ENCODE peak calls at places on chromosomes 2 and 18, in ten cellular contexts. M is GM23248, N is right cardiac atrium, Y is SK-N-SH, S is body of pancreas, B is breast epithelium, O is brain microvascular endothelial cell, T is dorsolateral prefrontal cortex, I is SK-N-MC, C is psoas muscle. G is an unnamed sample.

GRCh38 chr2:30379481-30379880 is 67.6 kb upstream of the LCLAT1 start:
- DNase-seq in Y (no peak), N (no peak), M (no peak), T (no peak), S (no peak), C (no peak), O (no peak), B (no peak), I (no peak), G (no peak)

GRCh38 chr2:57160976-57161375 is 885.6 kb upstream of the VRK2 start:
- DNase-seq in T (no peak), B (no peak), I (no peak), Y (no peak), S (no peak), C (no peak), O (peak; percentile 32), M (peak; percentile 8), N (no peak), G (no peak)

GRCh38 chr18:31275722-31276463 is 42.1 kb upstream of the DSG1 start:
- DNase-seq in S (no peak), O (no peak), Y (no peak), B (no peak), M (no peak), I (no peak), C (no peak), T (no peak), N (no peak), G (no peak)

GRCh38 chr18:35754464-35754863 is 172.9 kb downstream of the GALNT1 start:
- DNase-seq in O (no peak), S (no peak), N (no peak), Y (no peak), M (no peak), C (no peak), B (no peak), I (no peak), T (no peak), G (no peak)

GRCh38 chr2:172113617-172114016 is 10.9 kb upstream of the DLX2 start:
- DNase-seq in Y (peak; percentile 49), S (no peak), T (no peak), M (peak; percentile 63), B (no peak), N (no peak), I (no peak), O (no peak), C (no peak), G (no peak)

GRCh38 chr18:49944681-49945080 is 131.3 kb upstream of the ACAA2 start:
- DNase-seq in I (no peak), M (peak; percentile 12), T (no peak), Y (no peak), O (no peak), B (no peak), C (no peak), S (peak; percentile 6), N (no peak), G (no peak)

GRCh38 chr2:215410932-215411285 is 25.0 kb downstream of the FN1 start:
- DNase-seq in T (no peak), O (peak; percentile 62), Y (no peak), M (peak; percentile 96), I (no peak), C (no peak), S (no peak), B (no peak), N (no peak), G (no peak)

GRCh38 chr2:62536873-62537547 is 31.0 kb upstream of the TMEM17 start:
- DNase-seq in N (no peak), M (no peak), T (no peak), O (no peak), I (no peak), S (no peak), B (no peak), Y (no peak), C (no peak), G (no peak)

GRCh38 chr2:122422384-122422991 is 667.0 kb downstream of the TSN start:
- DNase-seq in Y (no peak), N (no peak), T (no peak), M (peak; percentile 70), S (no peak), C (no peak), I (no peak), B (no peak), O (no peak), G (no peak)

GRCh38 chr2:120647487-120647886 is 88.2 kb upstream of the GLI2 start:
- DNase-seq in I (no peak), C (no peak), O (peak; percentile 13), N (no peak), Y (no peak), M (peak; percentile 64), B (no peak), T (no peak), S (no peak), G (no peak)

GRCh38 chr2:134572996-134573395 is 145.8 kb downstream of the TMEM163 start:
- DNase-seq in C (no peak), T (no peak), I (no peak), M (no peak), O (no peak), Y (no peak), N (no peak), B (no peak), S (no peak), G (no peak)

DNA sequence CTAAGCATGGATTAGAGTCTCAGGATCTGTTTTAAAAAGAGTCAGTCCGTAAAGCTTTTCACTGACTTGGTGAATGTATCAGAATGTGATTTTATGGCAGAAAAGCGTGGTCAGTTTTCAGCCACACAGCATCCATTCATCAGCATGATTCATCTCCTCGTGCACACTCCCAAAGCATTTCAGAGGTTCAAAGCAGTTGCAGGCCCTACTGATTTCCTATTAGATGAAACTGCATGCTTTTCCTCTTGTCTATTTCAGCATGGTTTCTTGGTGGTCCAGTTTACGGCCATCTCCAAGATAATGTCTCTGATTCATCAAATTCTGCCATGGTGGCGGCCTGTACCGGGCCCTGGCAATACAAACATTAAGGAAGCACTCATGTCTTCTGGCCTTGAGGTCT is 4.8 kb upstream of the PARD6G start:
- DNase-seq in S (no peak), O (peak; percentile 49), T (no peak), M (peak; percentile 71), B (no peak), C (no peak), I (no peak), N (no peak), Y (no peak), G (no peak)
- H3K27ac ChIP-seq in S (no peak overlapping the region), O (no peak overlapping the region), T (no peak overlapping the region), M (no peak overlapping the region), B (no peak overlapping the region), C (no peak overlapping the region), I (no peak overlapping the region), N (no peak overlapping the region), Y (no peak overlapping the region), G (no peak overlapping the region)

DNA sequence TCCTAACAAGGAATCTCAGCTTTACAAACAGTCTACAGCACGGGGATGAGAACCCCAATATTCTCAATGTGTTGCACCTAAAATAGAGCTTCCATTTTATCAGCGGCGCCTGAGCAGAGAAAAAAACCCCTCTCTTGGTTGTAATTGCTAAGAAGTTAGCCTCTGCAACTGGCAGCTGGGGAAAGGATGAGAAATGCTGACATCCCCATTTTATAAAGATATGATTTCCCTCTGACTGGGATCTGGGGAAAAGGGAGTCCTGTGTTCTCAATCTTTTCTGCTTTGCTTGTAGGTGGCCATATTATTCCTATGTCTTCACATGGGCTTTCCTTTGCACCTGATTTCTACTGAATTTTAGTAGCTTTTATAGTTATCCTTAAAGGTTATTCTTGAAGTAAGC is 981.4 kb upstream of the DDX18 start:
- DNase-seq in I (no peak), C (no peak), Y (no peak), S (no peak), N (no peak), O (no peak), T (no peak), M (no peak), B (no peak), G (no peak)
- H3K27ac ChIP-seq in I (no peak overlapping the region), C (no peak overlapping the region), Y (no peak overlapping the region), S (no peak overlapping the region), N (no peak overlapping the region), O (no peak overlapping the region), T (no peak overlapping the region), M (no peak overlapping the region), B (no peak overlapping the region), G (no peak overlapping the region)

DNA sequence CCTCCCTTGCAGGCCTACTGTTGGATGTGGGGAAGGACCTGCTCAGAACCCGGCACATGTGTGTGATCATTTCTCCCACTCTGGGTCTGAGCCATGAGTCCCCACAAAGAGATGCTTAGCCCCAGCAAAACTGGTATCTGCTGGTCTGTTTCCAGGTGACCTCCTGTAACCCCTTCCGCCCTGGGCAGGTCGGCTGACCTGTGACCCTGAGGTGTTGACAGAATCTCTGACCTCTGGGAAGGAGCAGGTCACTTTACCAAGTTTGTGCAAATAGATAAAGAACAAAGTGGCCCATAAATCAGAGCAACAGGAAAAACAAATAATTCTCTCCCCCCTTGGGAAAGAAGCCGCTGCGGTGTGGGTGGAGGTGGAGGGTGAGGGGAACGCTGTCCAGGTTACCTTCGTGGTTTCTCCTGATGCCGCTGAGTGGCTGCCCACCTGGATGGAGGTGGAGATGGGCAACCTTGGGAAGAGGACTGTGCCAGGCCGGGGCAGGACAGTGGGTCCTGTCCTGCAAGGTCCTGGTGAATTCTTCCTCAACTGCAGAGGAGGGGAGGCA is 174.0 kb upstream of the MYCN start:
- DNase-seq in Y (no peak), I (no peak), N (no peak), O (no peak), M (no peak), C (no peak), T (no peak), S (no peak), B (no peak), G (no peak)
- H3K27ac ChIP-seq in Y (no peak overlapping the region), I (no peak overlapping the region), N (no peak overlapping the region), O (no peak overlapping the region), M (no peak overlapping the region), C (no peak overlapping the region), T (no peak overlapping the region), S (no peak overlapping the region), B (no peak overlapping the region), G (no peak overlapping the region)

DNA sequence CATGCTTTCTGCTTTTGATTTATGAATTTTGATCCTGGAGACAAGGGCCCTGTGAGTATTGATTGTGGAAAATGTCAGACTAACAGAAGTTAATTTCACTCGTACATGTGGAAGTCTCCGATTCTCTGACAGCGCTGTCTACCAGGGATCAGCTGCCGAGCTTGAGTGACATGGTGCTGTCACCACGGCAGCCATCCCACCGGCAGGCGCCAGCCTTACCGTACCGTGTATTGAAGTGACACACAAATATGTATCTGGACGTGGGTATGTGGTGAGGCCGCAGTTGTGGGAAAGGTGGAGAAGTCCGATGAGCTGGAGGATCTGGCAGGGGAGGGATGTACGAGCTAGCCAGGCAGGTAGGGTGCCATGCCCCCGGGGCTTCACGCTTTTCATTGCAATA is 863.8 kb downstream of the GALR1 start:
- DNase-seq in C (no peak), M (no peak), I (no peak), O (no peak), B (no peak), N (no peak), S (no peak), T (no peak), Y (no peak), G (no peak)
- H3K27ac ChIP-seq in C (no peak overlapping the region), M (no peak overlapping the region), I (no peak overlapping the region), O (no peak overlapping the region), B (no peak overlapping the region), N (no peak overlapping the region), S (no peak overlapping the region), T (no peak overlapping the region), Y (no peak overlapping the region), G (no peak overlapping the region)

G was measured in CD8-positive, alpha-beta memory T cell.